ENCODE peak calls at places on chromosome 11, in seven cellular contexts. M is NCI-H460, A is left ventricle myocardium inferior, B is aorta, H is ELF-1, Y is LoVo, D is RKO. K is an unnamed sample.

GRCh38 chr11:1820463-1821325 is 14.1 kb upstream of the SYT8 start:
- DNase-seq in M (no peak), A (no peak), B (no peak), H (no peak), Y (no peak), D (no peak), K (no peak)

GRCh38 chr11:15641191-15641810 is 526.6 kb downstream of the INSC start:
- DNase-seq in M (no peak), A (no peak), B (no peak), H (no peak), Y (no peak), D (no peak), K (no peak)

GRCh38 chr11:113806403-113806802 is 26.8 kb downstream of the CLDN25 start:
- DNase-seq in M (peak), A (no peak), B (no peak), H (peak), Y (no peak), D (peak), K (peak)

GRCh38 chr11:65391007-65391406 is 4.6 kb downstream of the FRMD8 start:
- DNase-seq in M (no peak), A (peak), B (no peak), H (peak), Y (no peak), D (peak), K (no peak)

GRCh38 chr11:122439911-122440782 is 215.4 kb upstream of the UBASH3B start:
- DNase-seq in M (no peak), A (peak), B (peak), H (peak), Y (no peak), D (no peak), K (no peak)

GRCh38 chr11:118699508-118700220 is 20.2 kb upstream of the TREH start:
- DNase-seq in M (no peak), A (no peak), B (peak), H (no peak), Y (no peak), D (no peak), K (no peak)

GRCh38 chr11:122696662-122697061 is 41.1 kb downstream of the UBASH3B start:
- DNase-seq in M (no peak), A (no peak), B (no peak), H (no peak), Y (no peak), D (no peak), K (no peak)

GRCh38 chr11:63672156-63672463 is 934 bp upstream of the ATL3 start:
- DNase-seq in M (no peak), A (no peak), B (no peak), H (no peak), Y (no peak), D (no peak), K (no peak)

GRCh38 chr11:71203681-71204080 is 48.7 kb downstream of the SHANK2 start:
- DNase-seq in M (no peak), A (no peak), B (peak), H (no peak), Y (no peak), D (no peak), K (no peak)

GRCh38 chr11:8693555-8693954 is 11.0 kb downstream of the RPL27A start:
- DNase-seq in M (no peak), A (no peak), B (no peak), H (no peak), Y (no peak), D (no peak), K (no peak)

GRCh38 chr11:65290448-65291165 is 24.1 kb upstream of the CDC42EP2 start:
- DNase-seq in M (peak), A (peak), B (peak), H (no peak), Y (no peak), D (no peak), K (no peak)

GRCh38 chr11:125241104-125241503 is 76.6 kb downstream of the PKNOX2 start:
- DNase-seq in M (no peak), A (no peak), B (peak), H (no peak), Y (no peak), D (no peak), K (no peak)

GRCh38 chr11:95068549-95068948 is 1.8 kb downstream of the SRSF8 start:
- DNase-seq in M (peak), A (peak), B (peak), H (peak), Y (peak), D (peak), K (peak)

GRCh38 chr11:67731583-67731982 is 57.2 kb upstream of the ALDH3B2 start:
- DNase-seq in M (no peak), A (no peak), B (no peak), H (no peak), Y (no peak), D (no peak), K (no peak)

GRCh38 chr11:116114198-116114651 is 610.0 kb upstream of the CADM1 start:
- DNase-seq in M (no peak), A (no peak), B (no peak), H (no peak), Y (no peak), D (no peak), K (no peak)

GRCh38 chr11:5605849-5606248 is 9.4 kb downstream of the TRIM6 start:
- DNase-seq in M (no peak), A (no peak), B (no peak), H (no peak), Y (no peak), D (peak), K (no peak)

K was measured in RCC 7860.